ENCODE peak calls at places on chromosomes 12 and 14, in nine cellular contexts. One of them, this sample, is unnamed. For H3K9me3, the result is how much of the 10 kb centered on the place peaks cover.

GRCh38 chr14:32372154-32372553 is 43.1 kb downstream of the AKAP6 start:
- DNase-seq in right atrium auricular region: no peak
- DNase-seq in cardiac muscle cell: peak
- DNase-seq in left ventricle myocardium inferior: no peak
- DNase-seq in heart left ventricle: no peak
- DNase-seq in effector memory CD4-positive, alpha-beta T cell: no peak
- DNase-seq in CD8-positive, alpha-beta T cell: no peak
- DNase-seq in A549: no peak
- DNase-seq in stomach: no peak
- DNase-seq in this sample: no peak

GRCh38 chr12:52204095-52204930 is 12.5 kb upstream of the KRT80 start:
- DNase-seq in right atrium auricular region: no peak
- DNase-seq in cardiac muscle cell: no peak
- DNase-seq in left ventricle myocardium inferior: no peak
- DNase-seq in heart left ventricle: no peak
- DNase-seq in effector memory CD4-positive, alpha-beta T cell: no peak
- DNase-seq in CD8-positive, alpha-beta T cell: no peak
- DNase-seq in A549: no peak
- DNase-seq in stomach: no peak
- DNase-seq in this sample: peak

GRCh38 chr14:53365516-53366130 is 212.5 kb upstream of the DDHD1 start:
- DNase-seq in right atrium auricular region: no peak
- DNase-seq in cardiac muscle cell: peak
- DNase-seq in left ventricle myocardium inferior: no peak
- DNase-seq in heart left ventricle: no peak
- DNase-seq in effector memory CD4-positive, alpha-beta T cell: no peak
- DNase-seq in CD8-positive, alpha-beta T cell: no peak
- DNase-seq in A549: no peak
- DNase-seq in stomach: no peak
- DNase-seq in this sample: no peak

GRCh38 chr12:75553398-75553797 is 42.0 kb upstream of the KRR1 start:
- DNase-seq in right atrium auricular region: no peak
- DNase-seq in cardiac muscle cell: no peak
- DNase-seq in left ventricle myocardium inferior: no peak
- DNase-seq in heart left ventricle: peak
- DNase-seq in effector memory CD4-positive, alpha-beta T cell: no peak
- DNase-seq in CD8-positive, alpha-beta T cell: no peak
- DNase-seq in A549: no peak
- DNase-seq in stomach: no peak
- DNase-seq in this sample: no peak

GRCh38 chr12:104420868-104421267 is 35.9 kb upstream of the CHST11 start:
- DNase-seq in right atrium auricular region: no peak
- DNase-seq in cardiac muscle cell: peak
- DNase-seq in left ventricle myocardium inferior: no peak
- DNase-seq in heart left ventricle: no peak
- DNase-seq in effector memory CD4-positive, alpha-beta T cell: no peak
- DNase-seq in CD8-positive, alpha-beta T cell: no peak
- DNase-seq in A549: no peak
- DNase-seq in stomach: no peak
- DNase-seq in this sample: no peak

GRCh38 chr12:30939234-30939633 is 12.7 kb downstream of the TSPAN11 start:
- DNase-seq in right atrium auricular region: no peak
- DNase-seq in cardiac muscle cell: no peak
- DNase-seq in left ventricle myocardium inferior: no peak
- DNase-seq in heart left ventricle: no peak
- DNase-seq in effector memory CD4-positive, alpha-beta T cell: no peak
- DNase-seq in CD8-positive, alpha-beta T cell: no peak
- DNase-seq in A549: no peak
- DNase-seq in stomach: no peak
- DNase-seq in this sample: no peak

GRCh38 chr12:123134265-123134664 is 16.6 kb downstream of the PITPNM2 start:
- DNase-seq in right atrium auricular region: no peak
- DNase-seq in cardiac muscle cell: no peak
- DNase-seq in left ventricle myocardium inferior: no peak
- DNase-seq in heart left ventricle: no peak
- DNase-seq in effector memory CD4-positive, alpha-beta T cell: no peak
- DNase-seq in CD8-positive, alpha-beta T cell: no peak
- DNase-seq in A549: no peak
- DNase-seq in stomach: no peak
- DNase-seq in this sample: no peak

GRCh38 chr12:50609292-50609874 is 104.6 kb downstream of the DIP2B start:
- DNase-seq in right atrium auricular region: no peak
- DNase-seq in cardiac muscle cell: no peak
- DNase-seq in left ventricle myocardium inferior: no peak
- DNase-seq in heart left ventricle: no peak
- DNase-seq in effector memory CD4-positive, alpha-beta T cell: no peak
- DNase-seq in CD8-positive, alpha-beta T cell: no peak
- DNase-seq in A549: no peak
- DNase-seq in stomach: no peak
- DNase-seq in this sample: no peak

GRCh38 chr12:128726866-128727265 is 96.9 kb downstream of the SLC15A4 start:
- DNase-seq in right atrium auricular region: no peak
- DNase-seq in cardiac muscle cell: no peak
- DNase-seq in left ventricle myocardium inferior: no peak
- DNase-seq in heart left ventricle: no peak
- DNase-seq in effector memory CD4-positive, alpha-beta T cell: no peak
- DNase-seq in CD8-positive, alpha-beta T cell: no peak
- DNase-seq in A549: no peak
- DNase-seq in stomach: no peak
- DNase-seq in this sample: peak

GRCh38 chr12:47832263-47832933 is 12.7 kb upstream of the HDAC7 start:
- DNase-seq in right atrium auricular region: no peak
- DNase-seq in cardiac muscle cell: no peak
- DNase-seq in left ventricle myocardium inferior: no peak
- DNase-seq in heart left ventricle: no peak
- DNase-seq in effector memory CD4-positive, alpha-beta T cell: no peak
- DNase-seq in CD8-positive, alpha-beta T cell: no peak
- DNase-seq in A549: no peak
- DNase-seq in stomach: no peak
- DNase-seq in this sample: no peak

GRCh38 chr14:68229423-68229831 is 409.8 kb downstream of the RAD51B start:
- DNase-seq in right atrium auricular region: no peak
- DNase-seq in cardiac muscle cell: no peak
- DNase-seq in left ventricle myocardium inferior: no peak
- DNase-seq in heart left ventricle: no peak
- DNase-seq in effector memory CD4-positive, alpha-beta T cell: no peak
- DNase-seq in CD8-positive, alpha-beta T cell: no peak
- DNase-seq in A549: no peak
- DNase-seq in stomach: no peak
- DNase-seq in this sample: no peak

GRCh38 chr12:99810718-99811593 is 163.4 kb downstream of the GARIN6 start:
- DNase-seq in right atrium auricular region: no peak
- DNase-seq in cardiac muscle cell: peak
- DNase-seq in left ventricle myocardium inferior: no peak
- DNase-seq in heart left ventricle: no peak
- DNase-seq in effector memory CD4-positive, alpha-beta T cell: no peak
- DNase-seq in CD8-positive, alpha-beta T cell: no peak
- DNase-seq in A549: peak
- DNase-seq in stomach: no peak
- DNase-seq in this sample: no peak

GRCh38 chr14:29682789-29683188 is 244.9 kb downstream of the PRKD1 start:
- DNase-seq in right atrium auricular region: no peak
- DNase-seq in cardiac muscle cell: no peak
- DNase-seq in left ventricle myocardium inferior: no peak
- DNase-seq in heart left ventricle: no peak
- DNase-seq in effector memory CD4-positive, alpha-beta T cell: no peak
- DNase-seq in CD8-positive, alpha-beta T cell: no peak
- DNase-seq in A549: no peak
- DNase-seq in stomach: no peak
- DNase-seq in this sample: no peak

GRCh38 chr12:78651755-78652154 is 212.8 kb upstream of the SYT1 start:
- DNase-seq in right atrium auricular region: no peak
- DNase-seq in cardiac muscle cell: no peak
- DNase-seq in left ventricle myocardium inferior: no peak
- DNase-seq in heart left ventricle: no peak
- DNase-seq in effector memory CD4-positive, alpha-beta T cell: no peak
- DNase-seq in CD8-positive, alpha-beta T cell: no peak
- DNase-seq in A549: no peak
- DNase-seq in stomach: no peak
- DNase-seq in this sample: no peak

GRCh38 chr12:22687677-22688076 is 62.7 kb downstream of the ETNK1 start:
- DNase-seq in right atrium auricular region: no peak
- DNase-seq in cardiac muscle cell: peak
- DNase-seq in left ventricle myocardium inferior: no peak
- DNase-seq in heart left ventricle: no peak
- DNase-seq in effector memory CD4-positive, alpha-beta T cell: no peak
- DNase-seq in CD8-positive, alpha-beta T cell: no peak
- DNase-seq in A549: no peak
- DNase-seq in stomach: no peak
- DNase-seq in this sample: no peak

GRCh38 chr12:106645074-106645421 is 62.2 kb downstream of the RFX4 start:
- DNase-seq in right atrium auricular region: peak
- DNase-seq in cardiac muscle cell: peak
- DNase-seq in left ventricle myocardium inferior: peak
- DNase-seq in heart left ventricle: peak
- DNase-seq in effector memory CD4-positive, alpha-beta T cell: no peak
- DNase-seq in CD8-positive, alpha-beta T cell: no peak
- DNase-seq in A549: no peak
- DNase-seq in stomach: peak
- DNase-seq in this sample: peak

GRCh38 chr12:111439657-111440151 is 34.0 kb downstream of the SH2B3 start:
- DNase-seq in right atrium auricular region: no peak
- DNase-seq in cardiac muscle cell: no peak
- DNase-seq in left ventricle myocardium inferior: no peak
- DNase-seq in heart left ventricle: no peak
- DNase-seq in effector memory CD4-positive, alpha-beta T cell: no peak
- DNase-seq in CD8-positive, alpha-beta T cell: no peak
- DNase-seq in A549: no peak
- DNase-seq in stomach: no peak
- DNase-seq in this sample: no peak

GRCh38 chr12:132610051-132610759 is at the start of gene LRCOL1:
- DNase-seq in right atrium auricular region: no peak
- DNase-seq in cardiac muscle cell: peak
- DNase-seq in left ventricle myocardium inferior: peak
- DNase-seq in heart left ventricle: peak
- DNase-seq in effector memory CD4-positive, alpha-beta T cell: no peak
- DNase-seq in CD8-positive, alpha-beta T cell: no peak
- DNase-seq in A549: no peak
- DNase-seq in stomach: no peak
- DNase-seq in this sample: peak

GRCh38 chr12:24997970-24998582 is 49.2 kb upstream of the BCAT1 start:
- DNase-seq in right atrium auricular region: no peak
- DNase-seq in cardiac muscle cell: peak
- DNase-seq in left ventricle myocardium inferior: no peak
- DNase-seq in heart left ventricle: no peak
- DNase-seq in effector memory CD4-positive, alpha-beta T cell: no peak
- DNase-seq in CD8-positive, alpha-beta T cell: no peak
- DNase-seq in A549: no peak
- DNase-seq in stomach: no peak
- DNase-seq in this sample: no peak

GRCh38 chr14:77032483-77032853 is 4.0 kb upstream of the IRF2BPL start:
- DNase-seq in right atrium auricular region: no peak
- DNase-seq in cardiac muscle cell: no peak
- DNase-seq in left ventricle myocardium inferior: no peak
- DNase-seq in heart left ventricle: no peak
- DNase-seq in effector memory CD4-positive, alpha-beta T cell: no peak
- DNase-seq in CD8-positive, alpha-beta T cell: no peak
- DNase-seq in A549: no peak
- DNase-seq in stomach: no peak
- DNase-seq in this sample: no peak
- H3K4me3 ChIP-seq in right atrium auricular region: peak
- H3K4me3 ChIP-seq in cardiac muscle cell: no peak
- H3K4me3 ChIP-seq in left ventricle myocardium inferior: peak
- H3K4me3 ChIP-seq in heart left ventricle: peak
- H3K4me3 ChIP-seq in effector memory CD4-positive, alpha-beta T cell: peak
- H3K4me3 ChIP-seq in CD8-positive, alpha-beta T cell: peak
- H3K4me3 ChIP-seq in A549: peak
- H3K4me3 ChIP-seq in stomach: peak
- H3K4me3 ChIP-seq in this sample: no peak

DNA sequence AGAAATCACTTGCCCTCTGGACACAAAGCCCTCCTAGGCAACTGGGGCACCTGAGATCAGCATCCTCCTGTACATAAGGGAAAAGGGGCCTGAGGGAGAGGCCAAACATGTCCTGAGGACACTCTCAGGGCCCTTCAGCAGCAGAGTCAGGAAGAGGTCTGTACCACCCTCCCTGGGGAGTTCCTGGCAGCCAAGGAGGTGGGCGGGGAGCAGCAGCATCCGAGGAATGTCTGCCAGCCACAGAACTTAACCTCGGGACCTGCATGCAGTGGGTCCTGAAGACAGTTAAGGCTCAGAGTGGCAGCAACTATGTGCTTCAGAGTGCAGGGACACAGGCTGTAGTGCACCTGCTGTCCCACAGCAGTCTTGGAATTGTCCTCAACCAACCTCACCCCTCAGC is 62.1 kb downstream of the SPTB start:
- DNase-seq in right atrium auricular region: no peak
- DNase-seq in cardiac muscle cell: no peak
- DNase-seq in left ventricle myocardium inferior: no peak
- DNase-seq in heart left ventricle: no peak
- DNase-seq in effector memory CD4-positive, alpha-beta T cell: no peak
- DNase-seq in CD8-positive, alpha-beta T cell: no peak
- DNase-seq in A549: no peak
- DNase-seq in stomach: no peak
- DNase-seq in this sample: no peak
- H3K9me3 ChIP-seq in right atrium auricular region: under half
- H3K9me3 ChIP-seq in cardiac muscle cell: under half
- H3K9me3 ChIP-seq in left ventricle myocardium inferior: under half
- H3K9me3 ChIP-seq in heart left ventricle: under half
- H3K9me3 ChIP-seq in effector memory CD4-positive, alpha-beta T cell: under half
- H3K9me3 ChIP-seq in CD8-positive, alpha-beta T cell: under half
- H3K9me3 ChIP-seq in A549: under half
- H3K9me3 ChIP-seq in stomach: under half
- H3K9me3 ChIP-seq in this sample: under half

DNA sequence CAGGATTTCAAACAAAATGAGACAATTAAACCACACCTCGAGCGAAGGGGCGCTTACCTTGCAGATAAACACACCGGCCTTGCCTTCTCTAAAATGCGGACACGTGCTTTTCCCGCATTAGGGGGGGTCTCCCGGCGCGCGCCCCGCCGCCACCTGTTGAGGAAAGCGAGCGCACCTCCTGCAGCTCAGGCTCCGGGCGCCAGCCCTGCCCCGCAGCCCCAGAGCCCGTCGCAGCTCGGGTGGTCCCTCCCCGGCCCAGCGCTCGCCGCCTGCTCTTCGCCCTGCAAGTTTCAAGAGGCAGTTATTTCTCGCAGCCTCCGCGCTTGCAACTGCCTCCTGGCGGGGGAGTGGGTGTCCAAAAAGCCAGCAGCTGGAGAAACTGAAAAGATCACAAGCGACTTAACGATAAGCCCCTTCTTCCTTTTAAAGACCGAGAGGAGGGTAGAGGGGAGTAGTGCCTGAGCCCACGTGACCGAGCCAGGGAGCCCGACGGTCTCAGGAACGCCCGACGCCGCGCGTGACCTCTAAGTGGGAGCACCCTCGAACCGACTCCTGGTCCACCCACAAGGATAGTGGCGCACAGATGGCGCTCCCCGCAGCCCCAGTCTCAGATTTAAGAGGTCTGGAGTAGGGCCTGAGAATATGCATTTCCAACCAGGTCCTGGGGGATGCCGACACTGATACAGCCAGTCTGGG is at the start of gene ESR2:
- DNase-seq in right atrium auricular region: no peak
- DNase-seq in cardiac muscle cell: peak
- DNase-seq in left ventricle myocardium inferior: peak
- DNase-seq in heart left ventricle: peak
- DNase-seq in effector memory CD4-positive, alpha-beta T cell: no peak
- DNase-seq in CD8-positive, alpha-beta T cell: peak
- DNase-seq in A549: peak
- DNase-seq in stomach: peak
- DNase-seq in this sample: peak
- H3K4me3 ChIP-seq in right atrium auricular region: peak
- H3K4me3 ChIP-seq in cardiac muscle cell: peak
- H3K4me3 ChIP-seq in left ventricle myocardium inferior: peak
- H3K4me3 ChIP-seq in heart left ventricle: peak
- H3K4me3 ChIP-seq in effector memory CD4-positive, alpha-beta T cell: peak
- H3K4me3 ChIP-seq in CD8-positive, alpha-beta T cell: peak
- H3K4me3 ChIP-seq in A549: peak
- H3K4me3 ChIP-seq in stomach: peak
- H3K4me3 ChIP-seq in this sample: no peak

GRCh38 chr14:106642090-106642489 is 1115.7 kb downstream of the TMEM121 start:
- DNase-seq in right atrium auricular region: no peak
- DNase-seq in cardiac muscle cell: no peak
- DNase-seq in left ventricle myocardium inferior: no peak
- DNase-seq in heart left ventricle: no peak
- DNase-seq in effector memory CD4-positive, alpha-beta T cell: no peak
- DNase-seq in CD8-positive, alpha-beta T cell: no peak
- DNase-seq in A549: no peak
- DNase-seq in stomach: no peak
- DNase-seq in this sample: no peak
- H3K9me3 ChIP-seq in right atrium auricular region: under half
- H3K9me3 ChIP-seq in cardiac muscle cell: under half
- H3K9me3 ChIP-seq in left ventricle myocardium inferior: under half
- H3K9me3 ChIP-seq in heart left ventricle: under half
- H3K9me3 ChIP-seq in effector memory CD4-positive, alpha-beta T cell: under half
- H3K9me3 ChIP-seq in CD8-positive, alpha-beta T cell: under half
- H3K9me3 ChIP-seq in A549: under half
- H3K9me3 ChIP-seq in stomach: under half
- H3K9me3 ChIP-seq in this sample: under half

This sample was measured in mucosa of descending colon.